ENCODE peak calls at places on chromosomes 2 and 18, in ten cellular contexts. N is fibroblast of lung, B is Calu3, Q is foreskin fibroblast, R is uterus, H is HepG2, G is tibial artery, L is hepatocyte, C is heart left ventricle, W is mesothelial cell of epicardium. S is an unnamed sample.

GRCh38 chr2:53087282-53087882 is 680.2 kb upstream of the CHAC2 start:
- DNase-seq in N (peak), B (no peak), Q (peak), R (no peak), H (no peak), G (no peak), L (no peak), C (no peak), W (no peak), S (peak)

GRCh38 chr2:161424179-161424763 is 8.2 kb downstream of the TBR1 start:
- DNase-seq in N (no peak), B (no peak), Q (no peak), R (no peak), H (no peak), G (no peak), L (no peak), C (no peak), W (no peak), S (no peak)

GRCh38 chr2:25044990-25045389 is 3.1 kb downstream of the EFR3B start:
- DNase-seq in N (no peak), B (no peak), Q (no peak), R (no peak), H (no peak), G (no peak), L (no peak), C (no peak), W (no peak), S (no peak)

GRCh38 chr2:43445248-43445647 is 150.6 kb downstream of the THADA start:
- DNase-seq in N (no peak), B (no peak), Q (no peak), R (no peak), H (no peak), G (peak), L (no peak), C (no peak), W (no peak), S (no peak)

GRCh38 chr18:36798738-36799473 is 29.9 kb downstream of the TPGS2 start:
- DNase-seq in N (no peak), B (no peak), Q (no peak), R (no peak), H (no peak), G (no peak), L (no peak), C (no peak), W (no peak), S (no peak)

GRCh38 chr2:44746856-44747612 is 194.5 kb upstream of the SIX3 start:
- DNase-seq in N (no peak), B (peak), Q (no peak), R (no peak), H (no peak), G (no peak), L (no peak), C (no peak), W (no peak), S (peak)

GRCh38 chr2:105612049-105612448 is 132.7 kb upstream of the NCK2 start:
- DNase-seq in N (peak), B (no peak), Q (no peak), R (no peak), H (peak), G (no peak), L (no peak), C (no peak), W (no peak), S (no peak)

GRCh38 chr18:77210249-77210648 is 39.4 kb upstream of the GALR1 start:
- DNase-seq in N (no peak), B (no peak), Q (no peak), R (no peak), H (no peak), G (no peak), L (no peak), C (no peak), W (no peak), S (no peak)

GRCh38 chr18:8006979-8007378 is 439.9 kb downstream of the PTPRM start:
- DNase-seq in N (no peak), B (no peak), Q (no peak), R (no peak), H (no peak), G (no peak), L (no peak), C (no peak), W (no peak), S (no peak)

GRCh38 chr2:204538179-204539009 is 6.9 kb upstream of the PARD3B start:
- DNase-seq in N (peak), B (no peak), Q (peak), R (no peak), H (no peak), G (peak), L (peak), C (no peak), W (no peak), S (peak)

GRCh38 chr2:222318026-222318711 is 19.4 kb upstream of the PAX3 start:
- DNase-seq in N (peak), B (peak), Q (peak), R (no peak), H (peak), G (no peak), L (peak), C (no peak), W (no peak), S (peak)

GRCh38 chr18:9103488-9103887 is 989 bp downstream of the NDUFV2 start:
- DNase-seq in N (peak), B (no peak), Q (no peak), R (no peak), H (no peak), G (no peak), L (peak), C (no peak), W (no peak), S (peak)

GRCh38 chr2:128404709-128405466 is 86.2 kb upstream of the HS6ST1 start:
- DNase-seq in N (no peak), B (no peak), Q (no peak), R (peak), H (no peak), G (no peak), L (no peak), C (peak), W (no peak), S (no peak)

GRCh38 chr2:144071461-144071860 is 448.5 kb downstream of the ZEB2 start:
- DNase-seq in N (peak), B (no peak), Q (peak), R (no peak), H (peak), G (no peak), L (no peak), C (no peak), W (no peak), S (peak)
- TF ChIP-seq CTCF in N (peak), B (no peak), Q (peak), R (no peak), H (peak), G (peak), L (no peak), C (peak), W (no peak), S (no peak)

GRCh38 chr2:226797989-226798421 is 1.6 kb downstream of the IRS1 start:
- DNase-seq in N (peak), B (no peak), Q (no peak), R (no peak), H (no peak), G (no peak), L (no peak), C (no peak), W (no peak), S (no peak)

GRCh38 chr2:226799211-226799975 is at the start of gene IRS1:
- DNase-seq in N (peak), B (peak), Q (peak), R (peak), H (peak), G (peak), L (peak), C (peak), W (peak), S (peak)

GRCh38 chr2:226798422-226799210 is 1.0 kb downstream of the IRS1 start:
- DNase-seq in N (peak), B (peak), Q (no peak), R (peak), H (no peak), G (peak), L (peak), C (peak), W (peak), S (peak)

GRCh38 chr2:226800941-226801784 is 1.5 kb upstream of the IRS1 start:
- DNase-seq in N (peak), B (peak), Q (peak), R (peak), H (peak), G (peak), L (peak), C (peak), W (peak), S (no peak)

GRCh38 chr2:226799976-226800940 is 638 bp upstream of the IRS1 start:
- DNase-seq in N (peak), B (no peak), Q (no peak), R (peak), H (peak), G (peak), L (peak), C (no peak), W (no peak), S (no peak)
- TF ChIP-seq CTCF in N (no peak), B (peak), Q (no peak), R (no peak), H (peak), G (no peak), L (peak), C (peak), W (peak), S (peak)

GRCh38 chr2:120614901-120615300 is 120.8 kb upstream of the GLI2 start:
- DNase-seq in N (no peak), B (no peak), Q (no peak), R (no peak), H (no peak), G (no peak), L (no peak), C (no peak), W (no peak), S (no peak)
- TF ChIP-seq CTCF in N (no peak), B (no peak), Q (no peak), R (no peak), H (no peak), G (no peak), L (no peak), C (no peak), W (no peak), S (no peak)

GRCh38 chr2:136136921-136137320 is 19.0 kb upstream of the CXCR4 start:
- DNase-seq in N (no peak), B (peak), Q (no peak), R (no peak), H (no peak), G (no peak), L (no peak), C (no peak), W (no peak), S (peak)
- TF ChIP-seq CTCF in N (no peak), B (no peak), Q (no peak), R (no peak), H (no peak), G (no peak), L (no peak), C (no peak), W (no peak), S (no peak)

DNA sequence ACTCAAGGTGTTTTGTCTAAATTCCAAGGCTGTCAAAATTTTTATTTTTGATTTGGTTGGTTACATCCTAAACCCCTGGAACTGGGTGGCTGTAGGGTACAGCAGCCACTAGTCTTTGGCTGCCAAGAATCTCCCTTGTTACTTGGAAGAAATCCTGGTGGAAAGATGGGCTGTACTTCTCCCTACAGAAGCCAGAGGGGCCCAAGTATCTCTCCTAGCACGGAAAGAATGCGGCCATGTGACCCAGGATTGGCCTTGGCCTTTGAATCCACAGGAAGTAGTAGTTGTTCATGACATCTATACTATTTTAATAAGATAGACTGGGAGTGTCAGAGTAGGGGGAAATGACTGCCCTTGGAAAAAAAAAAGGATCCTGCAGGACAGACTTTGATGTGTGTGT is 54.4 kb upstream of the MYO3B start:
- DNase-seq in N (peak), B (peak), Q (no peak), R (no peak), H (peak), G (no peak), L (peak), C (no peak), W (no peak), S (no peak)
- TF ChIP-seq CTCF in N (no peak), B (no peak), Q (no peak), R (no peak), H (no peak), G (no peak), L (no peak), C (no peak), W (no peak), S (no peak)

DNA sequence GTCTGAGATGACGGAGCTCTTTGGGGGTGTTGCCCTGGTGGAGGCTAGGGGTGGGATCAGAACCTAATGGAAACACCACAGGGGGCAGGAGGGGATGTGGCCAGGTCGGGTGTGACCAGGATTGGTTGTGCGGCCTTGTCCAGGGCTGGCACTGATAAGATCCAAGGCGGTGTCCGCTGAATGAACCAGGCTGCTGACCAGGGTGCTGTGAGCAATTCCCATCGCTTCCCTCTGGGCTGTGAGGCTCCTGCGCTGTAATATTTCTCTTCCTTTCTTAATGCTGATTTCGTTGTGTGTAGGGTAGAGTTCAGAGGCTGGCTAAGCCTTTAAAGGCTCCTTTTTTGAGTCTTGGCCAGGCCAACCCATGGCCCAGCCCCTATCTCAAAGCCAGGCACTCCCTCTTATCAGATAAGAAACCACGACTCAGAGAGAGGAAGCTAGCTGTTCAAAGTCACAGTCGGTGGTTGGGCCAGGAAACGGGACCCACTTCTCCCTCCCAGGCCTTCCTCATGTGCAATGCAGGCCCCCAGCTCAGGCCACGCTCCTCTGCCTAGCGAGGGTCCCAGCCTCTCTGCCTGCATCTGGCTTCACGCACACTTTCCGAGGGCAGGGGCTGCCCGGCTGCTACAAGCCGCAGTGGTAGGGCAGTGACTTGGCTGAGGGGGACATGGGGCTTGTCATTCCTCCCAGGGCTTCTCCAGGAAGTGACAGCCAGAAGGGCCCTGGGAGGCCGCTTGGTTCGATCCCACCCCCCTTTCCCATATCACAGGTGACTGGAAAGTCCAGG is 26.0 kb upstream of the FOSL2 start:
- DNase-seq in N (peak), B (peak), Q (no peak), R (no peak), H (no peak), G (no peak), L (peak), C (no peak), W (no peak), S (no peak)
- TF ChIP-seq CTCF in N (no peak), B (no peak), Q (no peak), R (no peak), H (no peak), G (no peak), L (no peak), C (no peak), W (no peak), S (no peak)

GRCh38 chr2:95320986-95321767 is 24.0 kb downstream of the KCNIP3 start:
- DNase-seq in N (no peak), B (no peak), Q (peak), R (no peak), H (no peak), G (no peak), L (no peak), C (no peak), W (no peak), S (no peak)

GRCh38 chr2:95326433-95327140 is 29.4 kb downstream of the KCNIP3 start:
- DNase-seq in N (no peak), B (no peak), Q (no peak), R (no peak), H (no peak), G (no peak), L (no peak), C (no peak), W (no peak), S (no peak)

GRCh38 chr2:95325026-95325425 is 27.9 kb downstream of the KCNIP3 start:
- DNase-seq in N (no peak), B (no peak), Q (no peak), R (no peak), H (no peak), G (no peak), L (no peak), C (no peak), W (no peak), S (no peak)

GRCh38 chr2:95325590-95326432 is 28.7 kb downstream of the KCNIP3 start:
- DNase-seq in N (no peak), B (no peak), Q (no peak), R (no peak), H (no peak), G (no peak), L (no peak), C (no peak), W (no peak), S (no peak)

DNA sequence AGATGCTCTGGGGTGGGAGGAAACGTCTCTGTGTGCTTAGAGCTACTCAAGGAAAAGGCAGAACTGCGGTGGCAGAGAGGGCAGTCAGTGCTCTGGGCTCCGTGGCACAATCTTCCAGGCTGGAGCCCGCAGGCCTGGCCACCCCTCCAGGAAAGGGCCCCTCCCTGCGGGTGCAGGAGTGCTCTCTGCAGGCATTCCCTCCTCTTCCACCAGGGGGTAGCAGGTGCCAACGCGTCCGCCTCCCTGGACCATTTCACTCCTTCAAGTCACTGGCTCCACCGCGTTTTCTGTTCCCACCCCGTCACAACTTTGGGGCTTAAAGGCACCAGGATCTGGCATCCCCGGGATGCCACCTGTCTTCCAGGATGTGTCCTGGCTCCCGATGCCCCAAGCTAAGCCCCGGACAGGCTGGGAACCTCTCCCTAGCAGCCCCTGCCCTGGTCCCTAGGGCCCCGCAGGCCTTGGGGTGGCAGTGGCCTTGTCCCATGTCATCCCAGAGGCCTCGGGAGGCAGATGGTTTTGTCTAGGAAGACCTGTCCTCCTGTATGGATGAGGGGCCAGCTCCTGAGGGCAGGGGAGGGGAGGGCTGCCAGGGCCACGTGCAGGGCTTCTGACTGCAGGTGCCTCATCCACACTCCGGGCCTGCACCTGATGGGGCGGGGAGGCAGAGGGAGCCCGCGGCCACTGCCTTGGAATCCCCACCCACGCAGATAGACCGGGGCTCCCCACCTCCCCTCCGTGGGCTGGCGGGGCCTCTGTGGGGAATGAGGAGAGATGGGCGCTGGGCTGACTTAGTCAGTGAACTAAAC is 26.4 kb downstream of the KCNIP3 start:
- DNase-seq in N (peak), B (peak), Q (no peak), R (no peak), H (peak), G (no peak), L (peak), C (no peak), W (no peak), S (peak)
- TF ChIP-seq CTCF in N (peak), B (peak), Q (peak), R (no peak), H (peak), G (peak), L (peak), C (peak), W (peak), S (peak)

S was measured in MCF 10A.